ENCODE peak calls at places on chromosomes 6 and 20, in nine cellular contexts. F is stimulated activated CD4-positive, alpha-beta T cell treated with anti-CD3 and anti-CD28 coated beads, TNF-alpha, amount 100 ng/mL, for 24 hours; Q is non-pigmented ciliary epithelial cell; C is stimulated activated CD8-positive, alpha-beta memory T cell treated with anti-CD3 and anti-CD28 coated beads, Interleukin-7, amount 100 ng/mL, for 24 hours; B is lung; V is A172; H is right atrium auricular region; S is putamen; U is left ventricle myocardium superior. W is an unnamed sample.

GRCh38 chr6:125732398-125732797 is 17.0 kb upstream of the HEY2 start:
- DNase-seq in H (no peak), B (no peak), Q (no peak), C (no peak), V (no peak), U (no peak), S (no peak), F (no peak), W (no peak)

GRCh38 chr6:15791401-15792137 is 128.7 kb upstream of the DTNBP1 start:
- DNase-seq in S (no peak), C (no peak), F (no peak), U (no peak), V (no peak), B (peak), Q (no peak), H (no peak), W (no peak)

GRCh38 chr6:151101811-151102694 is 137.7 kb upstream of the AKAP12 start:
- DNase-seq in C (no peak), V (no peak), Q (no peak), H (no peak), U (no peak), F (no peak), S (no peak), B (no peak), W (no peak)

GRCh38 chr6:30411515-30412207 is 66.7 kb downstream of the RPP21 start:
- DNase-seq in S (peak), V (peak), H (no peak), Q (no peak), F (peak), U (peak), B (peak), C (peak), W (peak)

GRCh38 chr20:23644159-23644558 is 6.4 kb upstream of the CST3 start:
- DNase-seq in V (no peak), H (no peak), C (no peak), Q (no peak), U (no peak), S (no peak), F (no peak), B (no peak), W (no peak)

GRCh38 chr20:48767269-48767960 is 60.4 kb downstream of the PREX1 start:
- DNase-seq in C (no peak), F (no peak), S (no peak), Q (no peak), H (no peak), U (no peak), B (no peak), V (no peak), W (no peak)

GRCh38 chr6:116220172-116220571 is 33.7 kb downstream of the TSPYL4 start:
- DNase-seq in U (peak), F (no peak), B (no peak), V (peak), C (no peak), H (no peak), S (peak), Q (no peak), W (no peak)

GRCh38 chr6:54198134-54198533 is 86.9 kb downstream of the MLIP start:
- DNase-seq in H (no peak), C (no peak), Q (no peak), F (no peak), U (no peak), B (no peak), S (no peak), V (no peak), W (no peak)

GRCh38 chr20:4488407-4489339 is 233.0 kb upstream of the PRND start:
- DNase-seq in V (peak), C (no peak), U (no peak), F (no peak), H (no peak), B (no peak), Q (no peak), S (no peak), W (no peak)

GRCh38 chr20:10733122-10733521 is 59.3 kb upstream of the JAG1 start:
- DNase-seq in H (no peak), Q (no peak), S (no peak), V (no peak), F (no peak), B (no peak), C (no peak), U (no peak), W (no peak)

GRCh38 chr20:17888044-17888443 is 80.5 kb downstream of the SNX5 start:
- DNase-seq in C (no peak), S (no peak), Q (no peak), V (peak), F (no peak), B (no peak), U (no peak), H (no peak), W (no peak)

GRCh38 chr6:126147416-126147815 is 161.1 kb downstream of the TRMT11 start:
- DNase-seq in H (no peak), V (no peak), Q (no peak), F (no peak), B (no peak), S (no peak), U (no peak), C (no peak), W (no peak)

GRCh38 chr6:42394151-42394550 is 57.6 kb downstream of the TRERF1 start:
- DNase-seq in B (no peak), C (no peak), S (no peak), Q (no peak), V (no peak), F (no peak), H (no peak), U (no peak), W (no peak)

GRCh38 chr20:37651932-37652331 is 41.9 kb upstream of the CTNNBL1 start:
- DNase-seq in C (peak), S (no peak), H (no peak), U (peak), B (peak), V (peak), Q (no peak), F (no peak), W (no peak)

GRCh38 chr20:6704132-6704861 is 63.2 kb upstream of the BMP2 start:
- DNase-seq in U (no peak), V (no peak), C (no peak), Q (no peak), B (no peak), S (no peak), H (no peak), F (no peak), W (no peak)

GRCh38 chr6:25017486-25017885 is 81.7 kb upstream of the RIPOR2 start:
- DNase-seq in B (peak), H (no peak), C (no peak), V (no peak), F (no peak), Q (no peak), S (no peak), U (no peak), W (no peak)

GRCh38 chr20:22303523-22303922 is 280.8 kb downstream of the FOXA2 start:
- DNase-seq in V (peak), S (no peak), B (no peak), C (no peak), H (no peak), Q (no peak), F (no peak), U (no peak), W (no peak)

GRCh38 chr6:43293698-43294097 is 4.4 kb upstream of the SLC22A7 start:
- DNase-seq in Q (no peak), U (no peak), C (no peak), B (no peak), S (no peak), V (no peak), H (no peak), F (no peak), W (no peak)

GRCh38 chr20:478949-479429 is 16.7 kb upstream of the TBC1D20 start:
- DNase-seq in B (no peak), H (no peak), V (peak), Q (no peak), F (no peak), C (no peak), S (peak), U (no peak), W (no peak)

GRCh38 chr6:144675231-144675861 is 390.2 kb downstream of the UTRN start:
- DNase-seq in Q (peak), F (no peak), U (no peak), V (no peak), C (no peak), B (peak), S (no peak), H (no peak), W (peak)

GRCh38 chr6:44084231-44085014 is 42.8 kb downstream of the MRPL14 start:
- DNase-seq in U (no peak), V (no peak), H (no peak), C (no peak), F (no peak), B (no peak), Q (no peak), S (no peak), W (no peak)

GRCh38 chr6:20789162-20789561 is 254.9 kb downstream of the CDKAL1 start:
- DNase-seq in F (no peak), V (no peak), H (no peak), S (peak), U (no peak), B (no peak), Q (no peak), C (no peak), W (no peak)

GRCh38 chr20:17902531-17903083 is 66.0 kb downstream of the SNX5 start:
- DNase-seq in U (no peak), C (no peak), H (no peak), S (no peak), Q (no peak), V (no peak), F (no peak), B (no peak), W (no peak)

GRCh38 chr20:1414982-1415381 is 22.1 kb upstream of the FKBP1A start:
- DNase-seq in Q (no peak), H (no peak), C (no peak), B (no peak), V (no peak), U (no peak), S (no peak), F (no peak), W (no peak)

GRCh38 chr6:37127961-37128862 is 41.7 kb upstream of the PIM1 start:
- DNase-seq in S (no peak), H (no peak), C (no peak), B (no peak), Q (no peak), V (peak), F (no peak), U (peak), W (no peak)

GRCh38 chr6:154154389-154154967 is 115.4 kb downstream of the OPRM1 start:
- DNase-seq in B (peak), F (peak), H (peak), C (no peak), V (peak), U (no peak), S (peak), Q (peak), W (peak)

GRCh38 chr6:31615748-31616147 is 714 bp downstream of the AIF1 start:
- DNase-seq in B (no peak), Q (no peak), C (peak), U (no peak), H (no peak), V (no peak), F (no peak), S (no peak), W (no peak)

GRCh38 chr6:44038543-44039065 is 88.6 kb downstream of the MRPL14 start:
- DNase-seq in U (no peak), H (no peak), V (no peak), C (no peak), Q (no peak), B (no peak), S (no peak), F (no peak), W (no peak)

GRCh38 chr6:136656121-136656520 is 105.9 kb upstream of the MAP7 start:
- DNase-seq in C (no peak), Q (no peak), H (no peak), F (no peak), U (no peak), V (no peak), B (no peak), S (no peak), W (no peak)

GRCh38 chr20:5156670-5157448 is 30.1 kb downstream of the CDS2 start:
- DNase-seq in F (no peak), H (no peak), U (no peak), S (no peak), C (no peak), B (no peak), V (peak), Q (no peak), W (no peak)

GRCh38 chr6:57141451-57142177 is 30.5 kb upstream of the BAG2 start:
- DNase-seq in C (no peak), B (no peak), U (no peak), V (no peak), Q (no peak), S (no peak), H (no peak), F (no peak), W (no peak)

GRCh38 chr6:122530440-122531046 is 58.9 kb upstream of the SERINC1 start:
- DNase-seq in V (peak), C (peak), B (peak), Q (peak), U (no peak), S (peak), H (no peak), F (peak), W (peak)

GRCh38 chr6:26304213-26305096 is 60.5 kb upstream of the BTN3A2 start:
- DNase-seq in B (no peak), Q (no peak), U (no peak), V (no peak), H (peak), C (no peak), S (peak), F (no peak), W (no peak)

GRCh38 chr20:37673429-37673828 is 20.4 kb upstream of the CTNNBL1 start:
- DNase-seq in H (no peak), U (no peak), F (no peak), S (no peak), V (no peak), B (no peak), Q (no peak), C (no peak), W (no peak)

W was measured in stimulated activated effector memory CD8-positive, alpha-beta T cell treated with anti-CD3 and anti-CD28 coated beads, Interleukin-12 subunit alpha, Interleukin-12 subunit beta, amount 100 ng/mL, for 72 hours.